ENCODE peak calls at places on chromosome 22, in four cellular contexts. V is stimulated activated CD8-positive, alpha-beta memory T cell treated with anti-CD3 and anti-CD28 coated beads, Interleukin-4, amount 100 ng/mL, for 48 hours; R is kidney epithelial cell; J is thoracic aorta. Z is an unnamed sample.

GRCh38 chr22:36926309-36926708 is 12.9 kb downstream of the CSF2RB start:
- DNase-seq in V (no peak), R (no peak), J (no peak), Z (no peak)

GRCh38 chr22:26481112-26481693 is 2.4 kb downstream of the HPS4 start:
- DNase-seq in J (no peak), R (no peak), V (no peak), Z (no peak)

GRCh38 chr22:48885919-48886305 is 941.8 kb downstream of the BRD1 start:
- DNase-seq in V (no peak), R (no peak), J (no peak), Z (no peak)

GRCh38 chr22:49340406-49340805 is 487.3 kb downstream of the BRD1 start:
- DNase-seq in V (peak), R (no peak), J (no peak), Z (no peak)

GRCh38 chr22:45179276-45180049 is 15.7 kb downstream of the NUP50 start:
- DNase-seq in R (no peak), J (no peak), V (no peak), Z (no peak)

GRCh38 chr22:47432683-47433082 is 670.2 kb downstream of the TBC1D22A start:
- DNase-seq in V (no peak), R (no peak), J (no peak), Z (no peak)

GRCh38 chr22:20243545-20244249 is 24.4 kb downstream of the RTN4R start:
- DNase-seq in R (peak), J (no peak), V (peak), Z (peak)

GRCh38 chr22:17705565-17706450 is 67.3 kb downstream of the BCL2L13 start:
- DNase-seq in R (no peak), V (no peak), J (no peak), Z (no peak)

GRCh38 chr22:40422558-40423245 is 52.3 kb downstream of the SGSM3 start:
- DNase-seq in V (no peak), R (no peak), J (no peak), Z (no peak)

GRCh38 chr22:20740222-20740951 is 33.5 kb upstream of the SERPIND1 start:
- DNase-seq in R (no peak), J (no peak), V (no peak), Z (no peak)

GRCh38 chr22:33438273-33438672 is 380.1 kb upstream of the SYN3 start:
- DNase-seq in J (no peak), R (peak), V (no peak), Z (no peak)

GRCh38 chr22:42984814-42985540 is 30.0 kb downstream of the PACSIN2 start:
- DNase-seq in R (no peak), J (no peak), V (no peak), Z (no peak)

GRCh38 chr22:50217543-50218152 is 16.8 kb downstream of the SELENOO start:
- DNase-seq in V (no peak), J (no peak), R (no peak), Z (no peak)

GRCh38 chr22:41446639-41447434 is at the start of gene TOB2:
- DNase-seq in V (peak), J (peak), R (peak), Z (no peak)

GRCh38 chr22:20079745-20080444 is at the start of gene DGCR8:
- DNase-seq in J (peak), R (peak), V (peak), Z (peak)

GRCh38 chr22:24155597-24156145 is 25.6 kb upstream of the SUSD2 start:
- DNase-seq in J (no peak), V (peak), R (no peak), Z (peak)

GRCh38 chr22:37187891-37188761 is at the start of gene C1QTNF6:
- DNase-seq in V (no peak), J (no peak), R (no peak), Z (no peak)

GRCh38 chr22:17035246-17035645 is 27.2 kb upstream of the GAB4 start:
- DNase-seq in J (no peak), V (no peak), R (no peak), Z (no peak)

GRCh38 chr22:19098157-19098556 is 24.1 kb downstream of the DGCR2 start:
- DNase-seq in R (no peak), V (no peak), J (no peak), Z (no peak)

GRCh38 chr22:50698546-50698945 is 25.9 kb downstream of the SHANK3 start:
- DNase-seq in J (no peak), R (no peak), V (no peak), Z (no peak)

GRCh38 chr22:46788426-46789168 is 26.1 kb downstream of the TBC1D22A start:
- DNase-seq in V (no peak), J (no peak), R (no peak), Z (no peak)

GRCh38 chr22:39090426-39091064 is 6.5 kb upstream of the APOBEC3H start:
- DNase-seq in J (no peak), R (no peak), V (peak), Z (no peak)

GRCh38 chr22:22767876-22768602 is 119.6 kb upstream of the IGLL5 start:
- DNase-seq in J (no peak), R (no peak), V (peak), Z (no peak)

GRCh38 chr22:48885271-48885918 is 942.3 kb downstream of the BRD1 start:
- DNase-seq in R (no peak), J (no peak), V (no peak), Z (no peak)

GRCh38 chr22:19517919-19518567 is 6.2 kb downstream of the CLDN5 start:
- DNase-seq in V (no peak), J (no peak), R (no peak), Z (no peak)

GRCh38 chr22:30250713-30251267 is 4.2 kb upstream of the LIF start:
- DNase-seq in R (peak), J (no peak), V (peak), Z (peak)

GRCh38 chr22:42958937-42959336 is 56.0 kb downstream of the PACSIN2 start:
- DNase-seq in R (no peak), J (no peak), V (no peak), Z (no peak)

GRCh38 chr22:17258015-17258827 is 39.0 kb upstream of the ADA2 start:
- DNase-seq in J (no peak), R (peak), V (peak), Z (no peak)

GRCh38 chr22:49964136-49964492 is 3.5 kb downstream of the PIM3 start:
- DNase-seq in V (peak), R (no peak), J (no peak), Z (peak)

GRCh38 chr22:19767427-19768380 is 7.1 kb downstream of the TBX1 start:
- DNase-seq in V (no peak), R (no peak), J (no peak), Z (no peak)

GRCh38 chr22:38570841-38571364 is 920 bp upstream of the DMC1 start:
- DNase-seq in J (no peak), V (peak), R (no peak), Z (peak)

GRCh38 chr22:20026204-20026908 is 5.4 kb downstream of the TANGO2 start:
- DNase-seq in R (no peak), J (no peak), V (no peak), Z (no peak)

GRCh38 chr22:37912171-37912570 is 6.1 kb downstream of the MICALL1 start:
- DNase-seq in V (no peak), R (no peak), J (no peak), Z (no peak)

GRCh38 chr22:33076368-33076767 is 18.2 kb upstream of the SYN3 start:
- DNase-seq in J (no peak), V (no peak), R (no peak), Z (no peak)

GRCh38 chr22:47811971-47812370 is 1049.5 kb downstream of the TBC1D22A start:
- DNase-seq in R (no peak), V (peak), J (no peak), Z (no peak)

GRCh38 chr22:31508536-31508935 is 12.2 kb downstream of the SFI1 start:
- DNase-seq in V (peak), R (no peak), J (no peak), Z (no peak)

GRCh38 chr22:37805878-37806277 is 1.9 kb upstream of the GCAT start:
- DNase-seq in J (no peak), R (no peak), V (no peak), Z (no peak)

GRCh38 chr22:29041408-29041807 is 20.2 kb downstream of the C22orf31 start:
- DNase-seq in J (no peak), R (no peak), V (no peak), Z (no peak)